ENCODE peak calls at places on chromosome 11, in seven cellular contexts. R, Q, H, U, S, G and D are unnamed samples.

GRCh38 chr11:19978668-19979518 is 181.4 kb downstream of the DBX1 start:
- DNase-seq in G (no peak), H (no peak), Q (peak; percentile 88), R (peak; percentile 51), S (no peak), U (peak; percentile 87), D (peak; percentile 74)

GRCh38 chr11:3178349-3178748 is 13.2 kb upstream of the OSBPL5 start:
- DNase-seq in S (no peak), G (no peak), H (no peak), R (no peak), Q (peak; percentile 86), U (peak; percentile 61), D (no peak)

GRCh38 chr11:101974255-101974654 is 57.9 kb upstream of the ANGPTL5 start:
- DNase-seq in S (no peak), U (peak; percentile 14), R (no peak), Q (peak; percentile 3), G (no peak), H (no peak), D (no peak)

GRCh38 chr11:76797341-76798201 is 14.4 kb downstream of the TSKU start:
- DNase-seq in G (no peak), R (no peak), H (no peak), Q (no peak), S (no peak), U (no peak), D (no peak)

GRCh38 chr11:114774599-114775365 is 96.5 kb downstream of the NXPE2 start:
- DNase-seq in Q (peak; percentile 49), U (peak; percentile 49), H (peak; percentile 88), G (no peak), S (peak; percentile 83), R (no peak), D (peak; percentile 81)

GRCh38 chr11:78832226-78832947 is 257.7 kb upstream of the NARS2 start:
- DNase-seq in R (no peak), G (no peak), U (no peak), H (no peak), S (peak; percentile 16), Q (no peak), D (no peak)

GRCh38 chr11:29261831-29262230 is 755.0 kb downstream of the KCNA4 start:
- DNase-seq in S (no peak), Q (no peak), U (no peak), H (no peak), R (no peak), G (no peak), D (no peak)

GRCh38 chr11:5857590-5857989 is at the start of gene OR52E8:
- DNase-seq in U (no peak), Q (no peak), H (no peak), S (no peak), R (no peak), G (no peak), D (no peak)

GRCh38 chr11:1237851-1238250 is 15.0 kb downstream of the MUC5B start:
- DNase-seq in G (no peak), Q (no peak), U (no peak), S (no peak), R (no peak), H (no peak), D (no peak)

GRCh38 chr11:31817054-31817620 is 6.0 kb upstream of the PAX6 start:
- DNase-seq in G (no peak), R (no peak), Q (peak; percentile 35), H (peak; percentile 86), U (no peak), S (no peak), D (peak; percentile 27)

GRCh38 chr11:31487848-31488247 is 21.6 kb downstream of the IMMP1L start:
- DNase-seq in U (peak; percentile 70), H (peak; percentile 41), G (peak; percentile 34), R (no peak), Q (peak; percentile 66), S (peak; percentile 25), D (peak; percentile 68)

GRCh38 chr11:70065318-70066135 is 12.6 kb upstream of the ANO1 start:
- DNase-seq in R (no peak), G (no peak), H (no peak), U (no peak), Q (no peak), S (no peak), D (peak; percentile 55)

GRCh38 chr11:58922475-58922874 is 16.8 kb upstream of the GLYATL1 start:
- DNase-seq in R (no peak), H (no peak), S (no peak), Q (no peak), G (no peak), U (no peak), D (no peak)

DNA sequence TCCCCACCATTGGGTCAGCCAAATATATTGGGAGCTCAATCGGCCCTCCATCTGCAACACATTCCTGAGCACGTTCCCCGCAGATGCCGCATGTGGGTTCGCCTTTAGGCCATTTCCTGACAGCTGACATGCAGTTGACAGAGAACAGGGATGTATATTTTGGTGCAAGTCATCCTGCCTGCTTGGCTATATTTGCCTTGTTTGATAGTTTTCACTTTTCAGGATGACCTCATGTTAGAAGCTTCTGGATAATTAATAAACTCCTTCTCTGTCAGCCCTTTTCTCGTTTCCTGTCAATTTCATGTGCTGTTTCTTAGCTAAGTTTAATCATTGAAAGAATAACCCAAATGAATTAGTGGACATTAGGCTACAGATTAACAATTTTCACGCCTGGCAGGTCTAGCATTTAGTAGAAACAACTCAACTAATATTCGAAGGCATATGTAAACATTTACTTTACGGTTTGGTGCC is 105.7 kb upstream of the SLC5A12 start:
- DNase-seq in H (no peak), R (no peak), Q (peak; percentile 39), G (no peak), S (no peak), U (peak; percentile 76), D (no peak)
- H3K27ac ChIP-seq in H (no peak overlapping the region), R (no peak overlapping the region), Q (peak overlapping the region; percentile 27), G (no peak overlapping the region), S (no peak overlapping the region), U (peak overlapping the region; percentile 94), D (no peak overlapping the region)

GRCh38 chr11:107581147-107581546 is 9.8 kb upstream of the ELMOD1 start:
- DNase-seq in Q (no peak), S (no peak), R (no peak), G (no peak), H (no peak), U (no peak), D (peak; percentile 80)

GRCh38 chr11:107587306-107587979 is 3.5 kb upstream of the ELMOD1 start:
- DNase-seq in S (no peak), R (no peak), G (no peak), H (no peak), U (peak; percentile 69), Q (peak; percentile 71), D (no peak)

DNA sequence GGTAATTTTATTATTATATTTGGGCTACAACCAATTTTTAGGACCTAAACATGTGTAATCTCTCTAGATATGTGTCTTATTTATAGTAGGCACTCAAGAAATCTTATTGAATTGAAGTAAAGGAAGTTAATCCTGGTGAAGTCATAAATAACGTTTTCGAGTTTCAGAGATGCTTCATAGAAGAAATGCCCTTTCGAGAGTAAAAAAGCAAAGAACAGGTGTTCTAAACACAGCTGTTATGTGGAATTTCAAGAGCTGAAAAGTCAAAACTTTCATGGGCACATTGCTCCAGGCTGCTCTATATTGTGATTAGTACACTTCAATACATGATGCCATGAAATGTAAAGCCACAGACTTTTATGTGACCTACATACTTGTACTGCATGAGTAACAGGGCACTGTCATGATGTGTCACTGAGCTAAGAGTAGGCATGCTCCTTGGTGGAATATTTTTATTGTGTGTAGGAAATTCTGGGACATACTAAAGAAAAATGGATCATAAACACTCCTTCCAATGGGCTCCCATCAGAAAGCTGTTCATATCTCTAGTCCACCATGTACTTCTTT is 7.2 kb upstream of the ELMOD1 start:
- DNase-seq in S (no peak), G (peak; percentile 68), U (no peak), H (no peak), R (no peak), Q (peak; percentile 39), D (no peak)
- H3K27ac ChIP-seq in S (no peak overlapping the region), G (peak overlapping the region; percentile 63), U (no peak overlapping the region), H (no peak overlapping the region), R (no peak overlapping the region), Q (no peak overlapping the region), D (no peak overlapping the region)

GRCh38 chr11:71190551-71190950 is 61.8 kb downstream of the SHANK2 start:
- DNase-seq in U (no peak), S (no peak), R (no peak), H (no peak), G (no peak), Q (no peak), D (no peak)

GRCh38 chr11:71194702-71195101 is 57.7 kb downstream of the SHANK2 start:
- DNase-seq in Q (no peak), U (no peak), G (no peak), S (no peak), R (no peak), H (no peak), D (no peak)

GRCh38 chr11:71191201-71191600 is 61.2 kb downstream of the SHANK2 start:
- DNase-seq in H (no peak), R (no peak), S (no peak), U (no peak), Q (no peak), G (no peak), D (no peak)

GRCh38 chr11:71193431-71193830 is 58.9 kb downstream of the SHANK2 start:
- DNase-seq in Q (no peak), U (no peak), G (no peak), S (no peak), R (no peak), H (no peak), D (no peak)

GRCh38 chr11:71192629-71193028 is 59.7 kb downstream of the SHANK2 start:
- DNase-seq in U (no peak), Q (no peak), H (no peak), G (no peak), R (no peak), S (no peak), D (peak; percentile 59)
- H3K27ac ChIP-seq in U (no peak overlapping the region), Q (no peak overlapping the region), H (no peak overlapping the region), G (no peak overlapping the region), R (no peak overlapping the region), S (no peak overlapping the region), D (no peak overlapping the region)

GRCh38 chr11:44609783-44610155 is 44.3 kb downstream of the CD82 start:
- DNase-seq in Q (no peak), G (no peak), U (no peak), R (no peak), H (no peak), S (no peak), D (no peak)
- H3K27ac ChIP-seq in Q (no peak overlapping the region), G (no peak overlapping the region), U (no peak overlapping the region), R (peak overlapping the region; percentile 24), H (no peak overlapping the region), S (no peak overlapping the region), D (no peak overlapping the region)